ENCODE peak calls at places on chromosomes 16 and 17, in seven cellular contexts. I, B, Y, F, J, W and C are unnamed samples.
A peak's percentile ranks its signal among the peaks of the same experiment; 100 is the strongest.

GRCh38 chr16:88764913-88765349 is 20.1 kb downstream of the PIEZO1 start:
- DNase-seq in I (peak; percentile 86), B (no peak), Y (no peak), F (no peak), J (no peak), W (peak; percentile 91), C (no peak)

GRCh38 chr16:87392823-87393679 is 915 bp downstream of the MAP1LC3B start:
- DNase-seq in I (peak; percentile 63), B (no peak), Y (peak; percentile 51), F (no peak), J (peak; percentile 46), W (no peak), C (no peak)

GRCh38 chr16:85555549-85556455 is 57.3 kb upstream of the GSE1 start:
- DNase-seq in I (no peak), B (no peak), Y (peak; percentile 45), F (no peak), J (peak; percentile 49), W (no peak), C (no peak)

GRCh38 chr17:43701318-43701743 is 39.6 kb upstream of the MEOX1 start:
- DNase-seq in I (peak; percentile 44), B (no peak), Y (peak; percentile 59), F (no peak), J (no peak), W (no peak), C (no peak)

GRCh38 chr17:73430848-73431247 is 119.0 kb upstream of the CDC42EP4 start:
- DNase-seq in I (no peak), B (no peak), Y (peak; percentile 38), F (no peak), J (no peak), W (no peak), C (no peak)

GRCh38 chr17:69047368-69048263 is 13.1 kb downstream of the ABCA9 start:
- DNase-seq in I (peak; percentile 56), B (peak; percentile 84), Y (no peak), F (peak; percentile 21), J (peak; percentile 37), W (no peak), C (no peak)

GRCh38 chr16:20966746-20967145 is 66.2 kb downstream of the LYRM1 start:
- DNase-seq in I (no peak), B (no peak), Y (no peak), F (no peak), J (no peak), W (no peak), C (no peak)

GRCh38 chr16:5044011-5044540 is 10.3 kb upstream of the NAGPA start:
- DNase-seq in I (no peak), B (no peak), Y (no peak), F (no peak), J (no peak), W (no peak), C (no peak)

GRCh38 chr17:28204244-28204643 is 114.8 kb upstream of the TMEM97 start:
- DNase-seq in I (no peak), B (no peak), Y (no peak), F (no peak), J (no peak), W (no peak), C (no peak)

GRCh38 chr17:44176257-44176656 is 5.8 kb downstream of the ASB16 start:
- DNase-seq in I (peak; percentile 24), B (no peak), Y (no peak), F (no peak), J (no peak), W (no peak), C (no peak)

GRCh38 chr16:80824623-80825364 is 20.4 kb upstream of the CDYL2 start:
- DNase-seq in I (peak; percentile 70), B (no peak), Y (no peak), F (no peak), J (no peak), W (peak; percentile 53), C (peak; percentile 55)

GRCh38 chr17:40319651-40320550 is 10.9 kb downstream of the RARA start:
- DNase-seq in I (no peak), B (no peak), Y (peak; percentile 88), F (peak; percentile 28), J (peak; percentile 54), W (no peak), C (no peak)

DNA sequence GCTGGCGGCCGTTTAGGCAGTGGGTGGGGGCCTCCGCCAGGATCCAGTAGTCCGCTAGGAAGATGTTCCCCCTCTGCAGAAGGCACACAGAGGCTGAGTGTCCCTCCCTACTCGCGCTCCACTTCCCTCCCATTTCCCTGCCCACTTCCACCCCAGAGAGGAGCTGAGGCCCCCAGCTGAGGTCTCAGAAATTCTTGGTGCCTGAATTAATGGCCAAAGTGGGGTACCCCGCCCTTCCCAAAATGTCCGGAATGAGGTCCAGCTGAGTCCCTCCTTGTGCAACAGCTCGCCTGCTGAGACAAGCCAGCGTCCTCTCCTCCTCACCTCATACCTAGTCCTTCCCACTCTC is 7.9 kb downstream of the ALOXE3 start:
- DNase-seq in I (no peak), B (no peak), Y (no peak), F (no peak), J (no peak), W (no peak), C (no peak)
- TF ChIP-seq CTCF in I (no peak), B (no peak), Y (peak; percentile 30), F (no peak), J (no peak), W (no peak), C (no peak)

GRCh38 chr17:61175298-61176142 is 224.1 kb upstream of the TBX2 start:
- DNase-seq in I (no peak), B (no peak), Y (no peak), F (no peak), J (no peak), W (no peak), C (no peak)

GRCh38 chr17:61183793-61184192 is 215.8 kb upstream of the TBX2 start:
- DNase-seq in I (peak; percentile 14), B (no peak), Y (no peak), F (no peak), J (no peak), W (no peak), C (no peak)

GRCh38 chr17:61178284-61178683 is 221.4 kb upstream of the TBX2 start:
- DNase-seq in I (no peak), B (no peak), Y (no peak), F (no peak), J (no peak), W (no peak), C (no peak)

GRCh38 chr17:61177351-61177750 is 222.3 kb upstream of the TBX2 start:
- DNase-seq in I (no peak), B (no peak), Y (no peak), F (no peak), J (no peak), W (no peak), C (no peak)

DNA sequence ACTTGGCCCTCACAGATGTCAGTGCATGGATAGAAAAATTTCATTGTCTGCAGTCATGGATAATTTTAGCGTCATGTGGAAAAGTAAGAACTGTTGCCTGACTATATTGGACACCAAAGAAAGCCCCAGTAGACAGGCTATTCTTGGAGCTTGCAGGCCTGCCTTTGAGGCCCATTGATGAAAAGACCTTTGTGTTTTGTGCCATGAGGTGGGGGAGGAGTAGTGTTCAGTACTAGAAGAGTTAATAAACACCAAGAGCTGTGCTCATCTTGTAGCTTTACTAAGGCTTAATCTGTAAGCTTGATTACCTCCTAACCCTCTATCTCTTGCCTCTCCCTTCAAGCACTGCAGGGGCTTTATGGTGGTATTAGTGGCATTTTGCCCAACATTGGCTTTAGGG is 220.3 kb upstream of the TBX2 start:
- DNase-seq in I (no peak), B (no peak), Y (no peak), F (no peak), J (no peak), W (no peak), C (no peak)
- H3K4me3 ChIP-seq in I (no peak overlapping the region), B (no peak overlapping the region), Y (no peak overlapping the region), F (no peak overlapping the region), J (no peak overlapping the region), W (no peak overlapping the region), C (no peak overlapping the region)

GRCh38 chr16:51148674-51149228 is 2.3 kb downstream of the SALL1 start:
- DNase-seq in I (no peak), B (no peak), Y (no peak), F (no peak), J (no peak), W (no peak), C (no peak)

GRCh38 chr16:51144203-51144602 is 6.9 kb downstream of the SALL1 start:
- DNase-seq in I (no peak), B (no peak), Y (no peak), F (no peak), J (no peak), W (no peak), C (no peak)

GRCh38 chr16:51149251-51149661 is 1.8 kb downstream of the SALL1 start:
- DNase-seq in I (no peak), B (no peak), Y (no peak), F (no peak), J (no peak), W (no peak), C (no peak)

GRCh38 chr16:51147776-51148673 is 3.0 kb downstream of the SALL1 start:
- DNase-seq in I (no peak), B (no peak), Y (no peak), F (no peak), J (no peak), W (no peak), C (no peak)

DNA sequence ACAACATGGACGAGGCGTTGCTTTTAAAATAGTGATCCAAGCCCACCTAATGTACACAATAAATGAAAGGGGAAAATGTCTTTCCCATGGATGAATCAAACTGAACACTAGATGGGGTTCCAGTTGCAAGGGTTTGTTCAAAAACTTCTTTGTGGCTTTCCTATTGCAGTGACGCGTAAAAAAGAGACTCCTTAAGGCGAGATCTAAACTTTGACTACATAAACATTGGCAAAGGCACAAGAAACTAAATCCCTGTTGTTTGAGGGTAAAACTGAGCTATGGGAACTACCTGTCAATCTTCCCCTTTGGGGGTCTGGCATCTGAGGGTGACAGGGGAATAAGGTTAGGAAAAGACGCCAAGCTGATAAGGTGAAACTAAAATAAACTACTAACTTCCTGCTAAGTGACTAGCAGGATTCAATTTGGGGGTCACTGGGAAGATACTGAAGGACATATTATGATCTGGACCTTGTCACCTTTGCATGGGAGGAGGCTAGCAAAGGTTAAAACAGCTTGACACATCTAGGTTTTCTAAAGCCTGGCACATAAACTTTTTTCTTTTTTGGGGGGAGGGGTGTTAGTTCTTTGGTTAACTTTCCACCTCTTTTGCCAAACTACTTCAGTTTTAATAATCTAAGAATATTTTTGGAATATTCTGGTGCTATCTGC is 4.7 kb downstream of the SALL1 start:
- DNase-seq in I (no peak), B (no peak), Y (no peak), F (no peak), J (no peak), W (no peak), C (no peak)
- TF ChIP-seq CTCF in I (peak; percentile 26), B (no peak), Y (no peak), F (no peak), J (no peak), W (no peak), C (peak; percentile 36)

DNA sequence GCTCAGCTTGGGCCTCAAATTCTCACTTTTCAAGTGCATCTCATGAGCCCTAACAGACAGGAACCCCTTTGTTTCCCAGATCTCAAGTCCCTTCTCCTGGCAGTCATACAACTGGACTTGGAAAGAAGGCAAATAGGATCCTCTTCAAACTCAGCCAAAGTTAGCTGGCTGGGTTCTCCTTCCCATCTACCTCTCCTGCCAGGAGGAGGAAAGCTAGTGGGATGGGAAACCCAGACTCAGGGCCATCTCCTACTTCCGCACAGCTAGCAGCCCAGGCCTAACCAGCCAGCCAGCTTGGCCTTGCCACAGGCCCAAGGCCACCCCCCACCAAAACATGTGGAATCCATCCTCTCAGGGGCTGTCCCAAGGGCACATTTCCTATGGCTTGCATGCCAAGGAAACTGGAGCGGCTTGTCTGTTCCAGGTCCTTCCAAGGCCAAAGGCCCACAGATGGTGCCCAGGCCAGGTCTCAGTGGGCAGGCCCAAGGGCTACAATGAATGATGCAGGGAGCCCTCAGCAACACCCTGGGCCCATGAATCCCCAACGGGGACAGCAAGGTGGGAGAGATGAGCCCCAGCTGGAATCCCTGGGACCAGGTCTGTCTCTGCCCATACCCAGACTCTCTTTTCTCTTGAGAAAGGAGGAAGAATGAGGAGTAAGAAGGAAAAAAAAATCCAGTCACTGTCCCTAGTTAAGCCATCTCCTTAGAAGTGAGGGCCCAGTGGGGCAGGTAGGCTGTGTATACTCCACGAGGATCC is 1.7 kb downstream of the SMARCD2 start:
- DNase-seq in I (no peak), B (no peak), Y (no peak), F (no peak), J (peak; percentile 39), W (peak; percentile 16), C (no peak)
- H3K4me3 ChIP-seq in I (peak overlapping the region; percentile 79), B (peak overlapping the region; percentile 81), Y (peak overlapping the region; percentile 86), F (peak overlapping the region; percentile 90), J (peak overlapping the region; percentile 90), W (peak overlapping the region; percentile 92), C (peak overlapping the region; percentile 94)